ENCODE peak calls at places on chromosomes 2 and 18, in six cellular contexts. One of them, this sample, is unnamed.

GRCh38 chr2:3172265-3172935 is 205.2 kb downstream of the EIPR1 start:
- DNase-seq in AG08396: no peak
- DNase-seq in HTR-8/SVneo: no peak
- DNase-seq in foreskin fibroblast: no peak
- DNase-seq in activated T-cell treated with anti-CD3 and anti-CD28 coated beads for 4 hours: no peak
- DNase-seq in epithelial cell of prostate: peak
- DNase-seq in this sample: peak

GRCh38 chr2:12262681-12263436 is 453.9 kb upstream of the TRIB2 start:
- DNase-seq in AG08396: peak
- DNase-seq in HTR-8/SVneo: no peak
- DNase-seq in foreskin fibroblast: peak
- DNase-seq in activated T-cell treated with anti-CD3 and anti-CD28 coated beads for 4 hours: no peak
- DNase-seq in epithelial cell of prostate: no peak
- DNase-seq in this sample: no peak

GRCh38 chr2:129191530-129191929 is 787.9 kb upstream of the RAB6C start:
- DNase-seq in AG08396: no peak
- DNase-seq in HTR-8/SVneo: no peak
- DNase-seq in foreskin fibroblast: no peak
- DNase-seq in activated T-cell treated with anti-CD3 and anti-CD28 coated beads for 4 hours: no peak
- DNase-seq in epithelial cell of prostate: no peak
- DNase-seq in this sample: peak

GRCh38 chr2:97724946-97725688 is 11.7 kb downstream of the ZAP70 start:
- DNase-seq in AG08396: no peak
- DNase-seq in HTR-8/SVneo: no peak
- DNase-seq in foreskin fibroblast: no peak
- DNase-seq in activated T-cell treated with anti-CD3 and anti-CD28 coated beads for 4 hours: no peak
- DNase-seq in epithelial cell of prostate: no peak
- DNase-seq in this sample: no peak

GRCh38 chr2:48205137-48205798 is 299.0 kb upstream of the FBXO11 start:
- DNase-seq in AG08396: peak
- DNase-seq in HTR-8/SVneo: no peak
- DNase-seq in foreskin fibroblast: peak
- DNase-seq in activated T-cell treated with anti-CD3 and anti-CD28 coated beads for 4 hours: no peak
- DNase-seq in epithelial cell of prostate: no peak
- DNase-seq in this sample: no peak

GRCh38 chr2:118474151-118474561 is 373.3 kb downstream of the EN1 start:
- DNase-seq in AG08396: no peak
- DNase-seq in HTR-8/SVneo: no peak
- DNase-seq in foreskin fibroblast: no peak
- DNase-seq in activated T-cell treated with anti-CD3 and anti-CD28 coated beads for 4 hours: no peak
- DNase-seq in epithelial cell of prostate: no peak
- DNase-seq in this sample: no peak

GRCh38 chr2:32591669-32592463 is 36.0 kb upstream of the TTC27 start:
- DNase-seq in AG08396: no peak
- DNase-seq in HTR-8/SVneo: no peak
- DNase-seq in foreskin fibroblast: no peak
- DNase-seq in activated T-cell treated with anti-CD3 and anti-CD28 coated beads for 4 hours: no peak
- DNase-seq in epithelial cell of prostate: no peak
- DNase-seq in this sample: no peak

GRCh38 chr2:80059381-80059907 is 245.1 kb downstream of the LRRTM1 start:
- DNase-seq in AG08396: no peak
- DNase-seq in HTR-8/SVneo: no peak
- DNase-seq in foreskin fibroblast: no peak
- DNase-seq in activated T-cell treated with anti-CD3 and anti-CD28 coated beads for 4 hours: no peak
- DNase-seq in epithelial cell of prostate: no peak
- DNase-seq in this sample: no peak

GRCh38 chr2:76953733-76954347 is 568.3 kb downstream of the LRRTM4 start:
- DNase-seq in AG08396: peak
- DNase-seq in HTR-8/SVneo: no peak
- DNase-seq in foreskin fibroblast: no peak
- DNase-seq in activated T-cell treated with anti-CD3 and anti-CD28 coated beads for 4 hours: no peak
- DNase-seq in epithelial cell of prostate: no peak
- DNase-seq in this sample: no peak

GRCh38 chr18:71673498-71673897 is 870.6 kb downstream of the CBLN2 start:
- DNase-seq in AG08396: no peak
- DNase-seq in HTR-8/SVneo: no peak
- DNase-seq in foreskin fibroblast: no peak
- DNase-seq in activated T-cell treated with anti-CD3 and anti-CD28 coated beads for 4 hours: no peak
- DNase-seq in epithelial cell of prostate: no peak
- DNase-seq in this sample: no peak

GRCh38 chr2:221848286-221848685 is 276.2 kb upstream of the EPHA4 start:
- DNase-seq in AG08396: no peak
- DNase-seq in HTR-8/SVneo: no peak
- DNase-seq in foreskin fibroblast: no peak
- DNase-seq in activated T-cell treated with anti-CD3 and anti-CD28 coated beads for 4 hours: no peak
- DNase-seq in epithelial cell of prostate: no peak
- DNase-seq in this sample: no peak

GRCh38 chr18:59681521-59682004 is 15.7 kb downstream of the CCBE1 start:
- DNase-seq in AG08396: no peak
- DNase-seq in HTR-8/SVneo: no peak
- DNase-seq in foreskin fibroblast: no peak
- DNase-seq in activated T-cell treated with anti-CD3 and anti-CD28 coated beads for 4 hours: no peak
- DNase-seq in epithelial cell of prostate: no peak
- DNase-seq in this sample: no peak

GRCh38 chr18:13611616-13612110 is 114.7 kb downstream of the FAM210A start:
- DNase-seq in AG08396: peak
- DNase-seq in HTR-8/SVneo: no peak
- DNase-seq in foreskin fibroblast: peak
- DNase-seq in activated T-cell treated with anti-CD3 and anti-CD28 coated beads for 4 hours: no peak
- DNase-seq in epithelial cell of prostate: no peak
- DNase-seq in this sample: no peak

GRCh38 chr2:129113776-129114175 is 795.1 kb upstream of the HS6ST1 start:
- DNase-seq in AG08396: no peak
- DNase-seq in HTR-8/SVneo: no peak
- DNase-seq in foreskin fibroblast: no peak
- DNase-seq in activated T-cell treated with anti-CD3 and anti-CD28 coated beads for 4 hours: no peak
- DNase-seq in epithelial cell of prostate: no peak
- DNase-seq in this sample: no peak

GRCh38 chr18:63138469-63139340 is 180.9 kb downstream of the BCL2 start:
- DNase-seq in AG08396: no peak
- DNase-seq in HTR-8/SVneo: no peak
- DNase-seq in foreskin fibroblast: peak
- DNase-seq in activated T-cell treated with anti-CD3 and anti-CD28 coated beads for 4 hours: no peak
- DNase-seq in epithelial cell of prostate: no peak
- DNase-seq in this sample: no peak

GRCh38 chr2:125935559-125935958 is 720.4 kb upstream of the GYPC start:
- DNase-seq in AG08396: no peak
- DNase-seq in HTR-8/SVneo: no peak
- DNase-seq in foreskin fibroblast: no peak
- DNase-seq in activated T-cell treated with anti-CD3 and anti-CD28 coated beads for 4 hours: no peak
- DNase-seq in epithelial cell of prostate: no peak
- DNase-seq in this sample: no peak

This sample was measured in keratinocyte.